ENCODE peak calls at places on chromosomes 13 and 19, in eight cellular contexts. C is kidney glomerular epithelial cell; S is ascending aorta; X is stromal cell of bone marrow; R is substantia nigra; E is neural progenitor cell; V is CD8-positive, alpha-beta T cell; Z is NCI-H2081. P is an unnamed sample.
A peak's percentile ranks its signal among the peaks of the same experiment; 100 is the strongest.

GRCh38 chr19:4844348-4845179 is 13.1 kb upstream of the TICAM1 start:
- DNase-seq in C (peak; percentile 82), S (no peak), X (no peak), R (no peak), E (no peak), V (no peak), Z (no peak), P (no peak)

GRCh38 chr19:58562126-58563033 is 4.0 kb upstream of the UBE2M start:
- DNase-seq in C (no peak), S (no peak), X (peak; percentile 11), R (no peak), E (peak; percentile 52), V (peak; percentile 35), Z (no peak), P (peak; percentile 85)

GRCh38 chr13:51181752-51182383 is 40.3 kb upstream of the FAM124A start:
- DNase-seq in C (no peak), S (no peak), X (no peak), R (no peak), E (no peak), V (no peak), Z (no peak), P (no peak)

GRCh38 chr13:113726961-113727411 is 32.0 kb upstream of the TMEM255B start:
- DNase-seq in C (no peak), S (no peak), X (no peak), R (no peak), E (no peak), V (no peak), Z (no peak), P (no peak)

GRCh38 chr13:26663801-26664200 is 96.8 kb downstream of the GPR12 start:
- DNase-seq in C (peak; percentile 11), S (no peak), X (no peak), R (no peak), E (no peak), V (no peak), Z (peak; percentile 60), P (no peak)

GRCh38 chr19:43638214-43638990 is 1.2 kb downstream of the CADM4 start:
- DNase-seq in C (no peak), S (no peak), X (no peak), R (no peak), E (no peak), V (no peak), Z (no peak), P (no peak)

GRCh38 chr13:84844473-84844872 is 954.7 kb downstream of the SLITRK6 start:
- DNase-seq in C (no peak), S (no peak), X (no peak), R (no peak), E (peak; percentile 27), V (no peak), Z (peak; percentile 31), P (no peak)

GRCh38 chr13:49810464-49810824 is 18.0 kb upstream of the KPNA3 start:
- DNase-seq in C (no peak), S (no peak), X (no peak), R (no peak), E (no peak), V (no peak), Z (no peak), P (no peak)

GRCh38 chr19:32917612-32917996 is 48.0 kb upstream of the SLC7A9 start:
- DNase-seq in C (no peak), S (no peak), X (no peak), R (no peak), E (no peak), V (no peak), Z (no peak), P (no peak)

GRCh38 chr13:65656740-65657329 is 1573.3 kb downstream of the PCDH9 start:
- DNase-seq in C (peak; percentile 11), S (no peak), X (peak; percentile 8), R (no peak), E (no peak), V (no peak), Z (no peak), P (no peak)

GRCh38 chr13:97322740-97323342 is 100.7 kb downstream of the MBNL2 start:
- DNase-seq in C (no peak), S (no peak), X (no peak), R (no peak), E (no peak), V (no peak), Z (no peak), P (no peak)

GRCh38 chr13:66984241-66984640 is 245.9 kb downstream of the PCDH9 start:
- DNase-seq in C (no peak), S (no peak), X (no peak), R (no peak), E (no peak), V (no peak), Z (no peak), P (no peak)

GRCh38 chr13:45811891-45812583 is 39.5 kb downstream of the SIAH3 start:
- DNase-seq in C (no peak), S (no peak), X (no peak), R (no peak), E (no peak), V (no peak), Z (no peak), P (no peak)

GRCh38 chr19:6238643-6239281 is 41.0 kb downstream of the MLLT1 start:
- DNase-seq in C (no peak), S (no peak), X (no peak), R (no peak), E (no peak), V (no peak), Z (no peak), P (no peak)

P was measured in GM06990.